ENCODE peak calls at places on chromosomes 2 and 18, in five cellular contexts. Z is right lobe of liver, A is body of pancreas, E is IMR-90, O is NCI-H345. I is an unnamed sample.

GRCh38 chr2:217713395-217714267 is 289.2 kb downstream of the TNS1 start:
- DNase-seq in Z (peak), A (peak), E (peak), O (peak), I (peak)

GRCh38 chr2:191835100-191835499 is 11.8 kb downstream of the CAVIN2 start:
- DNase-seq in Z (no peak), A (no peak), E (no peak), O (no peak), I (no peak)

GRCh38 chr2:206457188-206457634 is 13.9 kb downstream of the ADAM23 start:
- DNase-seq in Z (no peak), A (no peak), E (no peak), O (no peak), I (no peak)

GRCh38 chr2:86646865-86647264 is 23.2 kb upstream of the RNF103 start:
- DNase-seq in Z (no peak), A (no peak), E (no peak), O (no peak), I (no peak)

GRCh38 chr2:37344453-37345361 is at the start of gene QPCT:
- DNase-seq in Z (peak), A (peak), E (peak), O (peak), I (peak)

GRCh38 chr2:28276076-28276618 is 116.5 kb upstream of the FOSL2 start:
- DNase-seq in Z (no peak), A (no peak), E (peak), O (peak), I (peak)

GRCh38 chr2:229375241-229375640 is 104.2 kb upstream of the PID1 start:
- DNase-seq in Z (no peak), A (no peak), E (no peak), O (no peak), I (peak)

GRCh38 chr2:76448956-76449355 is 738.2 kb upstream of the GCFC2 start:
- DNase-seq in Z (no peak), A (no peak), E (no peak), O (no peak), I (no peak)

GRCh38 chr2:207240649-207241048 is 74.9 kb upstream of the KLF7 start:
- DNase-seq in Z (no peak), A (no peak), E (no peak), O (no peak), I (no peak)

GRCh38 chr2:158969717-158970521 is 1.5 kb downstream of the TANC1 start:
- DNase-seq in Z (peak), A (peak), E (peak), O (no peak), I (peak)

GRCh38 chr2:20640411-20641122 is 10.3 kb downstream of the HS1BP3 start:
- DNase-seq in Z (no peak), A (no peak), E (no peak), O (no peak), I (no peak)

GRCh38 chr18:5879479-5879882 is 15.8 kb downstream of the TMEM200C start:
- DNase-seq in Z (no peak), A (no peak), E (peak), O (peak), I (peak)

GRCh38 chr2:191051825-191052778 is 38.1 kb upstream of the STAT1 start:
- DNase-seq in Z (no peak), A (no peak), E (peak), O (peak), I (peak)

GRCh38 chr2:163733301-163733938 is 2.4 kb downstream of the FIGN start:
- DNase-seq in Z (no peak), A (no peak), E (peak), O (no peak), I (peak)

GRCh38 chr2:37506407-37507068 is 162.1 kb downstream of the QPCT start:
- DNase-seq in Z (no peak), A (no peak), E (peak), O (no peak), I (peak)

GRCh38 chr2:201959198-201959597 is 74.5 kb upstream of the FZD7 start:
- DNase-seq in Z (no peak), A (no peak), E (no peak), O (no peak), I (no peak)

GRCh38 chr2:209960676-209961630 is 41.5 kb upstream of the RPE start:
- DNase-seq in Z (peak), A (peak), E (peak), O (peak), I (peak)

GRCh38 chr2:163729874-163730273 is 5.9 kb downstream of the FIGN start:
- DNase-seq in Z (no peak), A (no peak), E (no peak), O (no peak), I (no peak)